ENCODE peak calls at places on chromosomes 3 and 15, in four cellular contexts. One of them, this sample, is unnamed. For H3K36me3, the result is how much of the 10 kb centered on the place peaks cover.

GRCh38 chr3:58163234-58163633 is 47.5 kb downstream of the DNASE1L3 start:
- DNase-seq in PC-9: no peak
- DNase-seq in WERI-Rb-1: no peak
- DNase-seq in endothelial cell of umbilical vein: peak
- DNase-seq in this sample: no peak

GRCh38 chr3:49619649-49620048 is 54.5 kb upstream of the APEH start:
- DNase-seq in endothelial cell of umbilical vein: no peak
- DNase-seq in WERI-Rb-1: no peak
- DNase-seq in PC-9: no peak
- DNase-seq in this sample: no peak

GRCh38 chr3:107235923-107236315 is 141.3 kb upstream of the CCDC54 start:
- DNase-seq in PC-9: peak
- DNase-seq in WERI-Rb-1: peak
- DNase-seq in endothelial cell of umbilical vein: peak
- DNase-seq in this sample: peak

GRCh38 chr3:107674371-107674770 is 151.6 kb downstream of the BBX start:
- DNase-seq in PC-9: no peak
- DNase-seq in endothelial cell of umbilical vein: no peak
- DNase-seq in WERI-Rb-1: no peak
- DNase-seq in this sample: no peak

GRCh38 chr3:134544306-134544705 is 58.4 kb downstream of the CEP63 start:
- DNase-seq in WERI-Rb-1: no peak
- DNase-seq in PC-9: no peak
- DNase-seq in endothelial cell of umbilical vein: no peak
- DNase-seq in this sample: no peak

GRCh38 chr3:28171962-28172361 is 69.5 kb upstream of the CMC1 start:
- DNase-seq in WERI-Rb-1: no peak
- DNase-seq in endothelial cell of umbilical vein: no peak
- DNase-seq in PC-9: no peak
- DNase-seq in this sample: no peak

GRCh38 chr3:193794002-193794835 is 201.2 kb downstream of the OPA1 start:
- DNase-seq in PC-9: no peak
- DNase-seq in endothelial cell of umbilical vein: peak
- DNase-seq in WERI-Rb-1: no peak
- DNase-seq in this sample: no peak

GRCh38 chr3:178392553-178392952 is 143.7 kb upstream of the KCNMB2 start:
- DNase-seq in endothelial cell of umbilical vein: peak
- DNase-seq in PC-9: no peak
- DNase-seq in WERI-Rb-1: no peak
- DNase-seq in this sample: peak

GRCh38 chr15:63015618-63016017 is 26.9 kb upstream of the TPM1 start:
- DNase-seq in PC-9: peak
- DNase-seq in WERI-Rb-1: no peak
- DNase-seq in endothelial cell of umbilical vein: peak
- DNase-seq in this sample: peak

GRCh38 chr3:103706671-103707070 is 1271.9 kb downstream of the ZPLD1 start:
- DNase-seq in PC-9: no peak
- DNase-seq in WERI-Rb-1: no peak
- DNase-seq in endothelial cell of umbilical vein: no peak
- DNase-seq in this sample: peak

GRCh38 chr3:175526609-175527280 is 667.6 kb downstream of the NAALADL2 start:
- DNase-seq in PC-9: no peak
- DNase-seq in endothelial cell of umbilical vein: peak
- DNase-seq in WERI-Rb-1: no peak
- DNase-seq in this sample: no peak

GRCh38 chr3:95511915-95512314 is 1302.5 kb upstream of the EPHA6 start:
- DNase-seq in endothelial cell of umbilical vein: no peak
- DNase-seq in PC-9: no peak
- DNase-seq in WERI-Rb-1: no peak
- DNase-seq in this sample: no peak

GRCh38 chr3:179682681-179683080 is 29.8 kb downstream of the USP13 start:
- DNase-seq in WERI-Rb-1: no peak
- DNase-seq in endothelial cell of umbilical vein: peak
- DNase-seq in PC-9: no peak
- DNase-seq in this sample: no peak

GRCh38 chr3:33007776-33008175 is 56.3 kb downstream of the CCR4 start:
- DNase-seq in WERI-Rb-1: no peak
- DNase-seq in endothelial cell of umbilical vein: no peak
- DNase-seq in PC-9: no peak
- DNase-seq in this sample: no peak

GRCh38 chr3:49554639-49555265 is 475 bp downstream of the BSN start:
- DNase-seq in endothelial cell of umbilical vein: no peak
- DNase-seq in WERI-Rb-1: no peak
- DNase-seq in PC-9: no peak
- DNase-seq in this sample: no peak

GRCh38 chr3:131125684-131126083 is 99.0 kb downstream of the NEK11 start:
- DNase-seq in PC-9: no peak
- DNase-seq in endothelial cell of umbilical vein: no peak
- DNase-seq in WERI-Rb-1: no peak
- DNase-seq in this sample: no peak

GRCh38 chr3:107899996-107900651 is 190.7 kb downstream of the CD47 start:
- DNase-seq in endothelial cell of umbilical vein: no peak
- DNase-seq in WERI-Rb-1: no peak
- DNase-seq in PC-9: no peak
- DNase-seq in this sample: peak

GRCh38 chr3:17456036-17456435 is 286.4 kb downstream of the TBC1D5 start:
- DNase-seq in endothelial cell of umbilical vein: no peak
- DNase-seq in PC-9: no peak
- DNase-seq in WERI-Rb-1: no peak
- DNase-seq in this sample: no peak

GRCh38 chr3:17942856-17943255 is 200.4 kb upstream of the TBC1D5 start:
- DNase-seq in endothelial cell of umbilical vein: no peak
- DNase-seq in PC-9: no peak
- DNase-seq in WERI-Rb-1: no peak
- DNase-seq in this sample: peak

GRCh38 chr3:194328080-194328571 is 23.0 kb downstream of the CPN2 start:
- DNase-seq in endothelial cell of umbilical vein: no peak
- DNase-seq in PC-9: peak
- DNase-seq in WERI-Rb-1: no peak
- DNase-seq in this sample: peak

GRCh38 chr15:49273734-49274318 is 103.8 kb downstream of the GALK2 start:
- DNase-seq in endothelial cell of umbilical vein: no peak
- DNase-seq in WERI-Rb-1: no peak
- DNase-seq in PC-9: no peak
- DNase-seq in this sample: peak

GRCh38 chr15:49265911-49266310 is 95.9 kb downstream of the GALK2 start:
- DNase-seq in PC-9: no peak
- DNase-seq in endothelial cell of umbilical vein: no peak
- DNase-seq in WERI-Rb-1: no peak
- DNase-seq in this sample: no peak

DNA sequence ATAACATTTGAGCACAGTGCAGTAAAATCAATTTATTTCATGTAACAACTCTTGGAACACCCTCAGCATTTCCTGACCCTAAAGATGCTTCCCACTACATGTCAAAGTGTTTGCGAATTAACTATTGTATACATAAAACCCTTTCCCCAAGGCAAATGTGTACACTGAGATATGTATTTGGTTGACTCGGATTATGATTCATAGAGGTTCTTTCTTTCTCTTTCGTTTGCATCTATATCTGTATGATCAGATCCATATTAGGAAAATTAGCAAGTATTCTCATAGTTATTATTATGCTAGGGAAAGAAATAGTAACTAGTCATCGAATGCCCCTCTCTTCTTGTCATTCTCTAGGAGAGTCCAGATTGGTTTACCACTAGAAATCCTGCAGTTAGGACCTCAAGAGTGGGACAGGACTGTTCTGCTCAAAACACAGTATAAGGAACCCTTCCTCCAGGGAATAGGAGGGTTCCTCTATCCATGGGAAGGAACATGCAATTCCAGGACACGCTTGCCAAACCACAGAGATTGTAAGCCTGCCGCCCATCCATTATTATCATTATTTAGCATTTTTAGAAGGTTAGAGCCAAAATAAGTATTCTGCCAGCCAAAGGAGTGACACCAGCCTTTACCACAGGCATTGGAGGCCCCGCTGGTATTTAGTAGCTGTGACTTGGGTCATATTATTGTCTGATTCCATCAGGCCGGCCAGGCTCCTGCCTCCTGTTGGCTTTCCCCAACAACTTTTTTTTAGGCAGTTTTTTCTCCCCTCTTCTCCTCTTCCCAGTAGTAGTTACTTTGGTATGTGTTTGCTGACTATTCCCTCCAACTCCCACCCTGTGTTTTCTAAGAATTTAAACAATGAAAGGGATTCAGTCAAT is 100.7 kb downstream of the GALK2 start:
- DNase-seq in endothelial cell of umbilical vein: no peak
- DNase-seq in PC-9: no peak
- DNase-seq in WERI-Rb-1: no peak
- DNase-seq in this sample: peak
- H3K4me3 ChIP-seq in endothelial cell of umbilical vein: no peak
- H3K4me3 ChIP-seq in PC-9: no peak
- H3K4me3 ChIP-seq in WERI-Rb-1: no peak
- H3K4me3 ChIP-seq in this sample: no peak

GRCh38 chr3:14179114-14179465 is 473 bp downstream of the LSM3 start:
- DNase-seq in WERI-Rb-1: no peak
- DNase-seq in PC-9: no peak
- DNase-seq in endothelial cell of umbilical vein: peak
- DNase-seq in this sample: no peak

GRCh38 chr3:14183015-14183577 is 4.5 kb downstream of the LSM3 start:
- DNase-seq in PC-9: no peak
- DNase-seq in WERI-Rb-1: no peak
- DNase-seq in endothelial cell of umbilical vein: no peak
- DNase-seq in this sample: peak

GRCh38 chr3:14179795-14180194 is 1.2 kb downstream of the LSM3 start:
- DNase-seq in endothelial cell of umbilical vein: no peak
- DNase-seq in WERI-Rb-1: no peak
- DNase-seq in PC-9: no peak
- DNase-seq in this sample: no peak

GRCh38 chr3:14178247-14179113 is at the start of the genes LSM3 and XPC:
- DNase-seq in WERI-Rb-1: peak
- DNase-seq in endothelial cell of umbilical vein: peak
- DNase-seq in PC-9: peak
- DNase-seq in this sample: peak

GRCh38 chr3:14181253-14181652 is 2.6 kb downstream of the LSM3 start:
- DNase-seq in PC-9: no peak
- DNase-seq in WERI-Rb-1: no peak
- DNase-seq in endothelial cell of umbilical vein: no peak
- DNase-seq in this sample: no peak
- H3K36me3 ChIP-seq in PC-9: under half
- H3K36me3 ChIP-seq in WERI-Rb-1: half or more
- H3K36me3 ChIP-seq in endothelial cell of umbilical vein: under half
- H3K36me3 ChIP-seq in this sample: under half

DNA sequence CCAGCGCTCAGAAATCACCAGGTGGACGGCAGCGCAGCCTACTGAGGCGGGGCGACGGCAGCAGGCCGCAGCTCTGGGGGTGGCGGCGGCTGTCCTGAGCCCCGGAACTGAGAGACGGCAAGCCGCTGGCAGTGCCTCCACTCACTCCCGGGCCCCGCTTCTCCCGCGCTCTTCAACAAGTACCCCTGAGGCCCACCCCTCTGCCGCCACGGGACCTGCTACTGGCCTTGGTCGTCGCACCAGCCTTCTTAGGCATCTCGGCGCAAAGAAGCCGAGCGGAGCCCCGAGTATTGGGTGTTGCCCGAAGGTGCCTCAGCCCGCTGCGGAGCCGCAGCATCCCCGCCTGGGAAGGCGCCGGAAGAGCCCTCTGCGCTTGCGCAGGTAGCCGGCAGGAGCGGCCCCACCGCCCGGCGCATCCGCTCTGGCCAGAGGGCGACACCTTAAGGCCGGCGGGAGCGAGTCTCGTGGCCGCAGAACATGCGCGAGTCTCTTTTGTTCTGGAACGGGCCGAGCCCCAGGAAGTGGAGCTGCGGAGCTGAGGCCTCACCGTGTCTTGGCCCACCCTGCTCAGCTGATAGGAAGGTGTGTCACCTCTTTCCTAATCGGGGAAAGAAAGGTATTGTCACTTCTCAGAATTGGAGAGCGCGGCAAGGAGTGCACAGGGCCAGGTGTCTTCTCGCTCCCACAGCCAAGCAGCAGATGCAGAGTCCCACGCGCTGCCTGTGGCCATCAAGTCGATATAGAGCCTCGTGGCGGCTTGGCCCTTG is at the start of gene C15orf40:
- DNase-seq in PC-9: peak
- DNase-seq in WERI-Rb-1: peak
- DNase-seq in endothelial cell of umbilical vein: peak
- DNase-seq in this sample: peak
- TF ChIP-seq CTCF in PC-9: peak
- TF ChIP-seq CTCF in WERI-Rb-1: peak
- TF ChIP-seq CTCF in endothelial cell of umbilical vein: peak
- TF ChIP-seq CTCF in this sample: peak

GRCh38 chr3:84224262-84224661 is 734.5 kb upstream of the CADM2 start:
- DNase-seq in endothelial cell of umbilical vein: no peak
- DNase-seq in WERI-Rb-1: no peak
- DNase-seq in PC-9: no peak
- DNase-seq in this sample: no peak
- H3K4me3 ChIP-seq in endothelial cell of umbilical vein: no peak
- H3K4me3 ChIP-seq in WERI-Rb-1: no peak
- H3K4me3 ChIP-seq in PC-9: no peak
- H3K4me3 ChIP-seq in this sample: no peak

DNA sequence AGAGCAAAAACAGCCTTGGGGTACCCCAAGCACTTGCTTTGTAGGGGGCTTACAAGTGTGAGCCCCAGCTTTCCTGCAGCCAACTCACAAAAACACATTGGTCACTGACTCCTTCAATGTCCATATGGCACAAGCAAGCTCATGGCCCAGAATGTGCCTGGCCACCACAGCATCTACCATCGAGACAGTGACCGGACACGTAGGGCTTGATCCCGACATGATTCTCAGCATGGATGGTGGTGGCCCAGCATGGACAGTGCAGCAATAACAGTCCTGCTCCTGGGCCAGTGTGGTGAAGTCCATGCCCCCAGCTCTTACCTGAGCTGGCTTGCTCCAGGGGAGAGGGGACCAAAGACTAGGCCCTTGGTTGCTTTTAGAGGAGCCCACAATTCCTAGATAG is 6.0 kb downstream of the UNC45A start:
- DNase-seq in WERI-Rb-1: no peak
- DNase-seq in endothelial cell of umbilical vein: no peak
- DNase-seq in PC-9: no peak
- DNase-seq in this sample: no peak
- H3K36me3 ChIP-seq in WERI-Rb-1: half or more
- H3K36me3 ChIP-seq in endothelial cell of umbilical vein: under half
- H3K36me3 ChIP-seq in PC-9: under half
- H3K36me3 ChIP-seq in this sample: under half

DNA sequence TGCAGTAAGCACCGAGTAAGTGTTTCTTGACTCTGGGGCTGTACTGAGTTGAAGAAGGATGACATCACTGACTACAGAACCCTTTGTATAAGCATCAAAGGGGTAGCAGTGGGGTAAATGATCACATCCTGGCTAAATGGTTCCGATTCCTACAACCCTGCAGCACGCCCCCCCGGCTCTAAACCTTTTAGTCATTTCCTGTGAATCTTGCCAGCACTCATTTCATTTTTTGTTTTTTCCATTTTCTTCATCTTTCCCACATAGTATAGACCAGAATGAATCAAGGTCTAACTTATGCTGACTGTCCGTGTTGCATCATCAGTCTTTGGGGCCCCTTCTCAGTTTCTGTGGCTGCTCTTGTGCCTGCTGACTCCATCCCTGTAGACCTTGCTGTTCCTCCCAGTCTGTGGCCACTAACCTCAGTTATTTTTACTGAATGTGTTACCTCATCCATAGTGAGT is 383.1 kb upstream of the TPRG1 start:
- DNase-seq in endothelial cell of umbilical vein: peak
- DNase-seq in WERI-Rb-1: no peak
- DNase-seq in PC-9: no peak
- DNase-seq in this sample: peak
- TF ChIP-seq CTCF in endothelial cell of umbilical vein: no peak
- TF ChIP-seq CTCF in WERI-Rb-1: no peak
- TF ChIP-seq CTCF in PC-9: no peak
- TF ChIP-seq CTCF in this sample: no peak